ENCODE peak calls at places on chromosome 18, in ten cellular contexts. S is IMR-90, L is foreskin keratinocyte, G is breast epithelium, J is kidney, M is right lobe of liver, V is cardiac muscle cell, R is PC-3, Z is AG04450, E is astrocyte. F is an unnamed sample.

GRCh38 chr18:42242758-42243157 is 287.7 kb downstream of the PIK3C3 start:
- DNase-seq in S (no peak), L (no peak), G (no peak), J (no peak), M (no peak), V (no peak), R (no peak), Z (no peak), E (no peak), F (no peak)

GRCh38 chr18:4007846-4008245 is 447.3 kb downstream of the DLGAP1 start:
- DNase-seq in S (no peak), L (no peak), G (no peak), J (no peak), M (no peak), V (no peak), R (no peak), Z (no peak), E (no peak), F (no peak)

GRCh38 chr18:79486356-79487197 is 90.8 kb downstream of the NFATC1 start:
- DNase-seq in S (no peak), L (no peak), G (no peak), J (peak), M (peak), V (no peak), R (no peak), Z (no peak), E (no peak), F (no peak)

GRCh38 chr18:50297621-50298442 is 10.3 kb upstream of the CXXC1 start:
- DNase-seq in S (peak), L (no peak), G (peak), J (peak), M (peak), V (peak), R (no peak), Z (no peak), E (peak), F (peak)

GRCh38 chr18:62369129-62369644 is 44.1 kb downstream of the TNFRSF11A start:
- DNase-seq in S (no peak), L (no peak), G (no peak), J (no peak), M (no peak), V (no peak), R (no peak), Z (no peak), E (no peak), F (no peak)

GRCh38 chr18:54023471-54023870 is 201.0 kb downstream of the MBD2 start:
- DNase-seq in S (no peak), L (peak), G (no peak), J (no peak), M (no peak), V (peak), R (peak), Z (no peak), E (peak), F (no peak)

GRCh38 chr18:24860978-24861680 is 400.7 kb downstream of the HRH4 start:
- DNase-seq in S (peak), L (no peak), G (no peak), J (no peak), M (no peak), V (no peak), R (no peak), Z (no peak), E (no peak), F (no peak)

GRCh38 chr18:28735731-28736130 is 558.8 kb upstream of the CDH2 start:
- DNase-seq in S (peak), L (peak), G (no peak), J (no peak), M (no peak), V (peak), R (peak), Z (no peak), E (peak), F (no peak)

GRCh38 chr18:27717816-27718215 is 459.1 kb downstream of the CDH2 start:
- DNase-seq in S (no peak), L (no peak), G (no peak), J (no peak), M (no peak), V (no peak), R (no peak), Z (no peak), E (peak), F (no peak)

GRCh38 chr18:74832999-74833398 is 235.3 kb downstream of the ZNF407 start:
- DNase-seq in S (no peak), L (no peak), G (no peak), J (no peak), M (no peak), V (no peak), R (no peak), Z (no peak), E (no peak), F (no peak)

GRCh38 chr18:58484989-58485962 is 143.6 kb downstream of the ALPK2 start:
- DNase-seq in S (no peak), L (no peak), G (no peak), J (no peak), M (no peak), V (no peak), R (no peak), Z (no peak), E (no peak), F (no peak)

GRCh38 chr18:73888565-73888964 is 259.1 kb downstream of the FBXO15 start:
- DNase-seq in S (no peak), L (no peak), G (no peak), J (no peak), M (no peak), V (no peak), R (no peak), Z (no peak), E (no peak), F (no peak)

GRCh38 chr18:24397131-24397693 is 412 bp downstream of the OSBPL1A start:
- DNase-seq in S (peak), L (peak), G (no peak), J (no peak), M (peak), V (peak), R (peak), Z (peak), E (peak), F (no peak)

GRCh38 chr18:32907215-32907590 is 134.4 kb upstream of the KLHL14 start:
- DNase-seq in S (no peak), L (no peak), G (no peak), J (no peak), M (no peak), V (no peak), R (no peak), Z (no peak), E (no peak), F (no peak)

GRCh38 chr18:48564139-48564538 is 25.3 kb downstream of the CTIF start:
- DNase-seq in S (no peak), L (no peak), G (no peak), J (no peak), M (no peak), V (no peak), R (no peak), Z (no peak), E (no peak), F (no peak)

GRCh38 chr18:36176739-36177138 is 10.6 kb upstream of the MOCOS start:
- DNase-seq in S (peak), L (no peak), G (no peak), J (no peak), M (no peak), V (peak), R (no peak), Z (no peak), E (peak), F (no peak)

GRCh38 chr18:24022141-24022540 is 7.6 kb downstream of the TTC39C start:
- DNase-seq in S (peak), L (no peak), G (no peak), J (no peak), M (no peak), V (peak), R (no peak), Z (no peak), E (peak), F (no peak)

GRCh38 chr18:24055878-24056277 is 41.3 kb downstream of the TTC39C start:
- DNase-seq in S (peak), L (no peak), G (no peak), J (no peak), M (no peak), V (peak), R (no peak), Z (no peak), E (no peak), F (no peak)

GRCh38 chr18:79664525-79665125 is 15.0 kb upstream of the CTDP1 start:
- DNase-seq in S (peak), L (peak), G (no peak), J (no peak), M (no peak), V (peak), R (peak), Z (peak), E (peak), F (no peak)

GRCh38 chr18:48669180-48669675 is 130.4 kb downstream of the CTIF start:
- DNase-seq in S (no peak), L (no peak), G (no peak), J (no peak), M (no peak), V (no peak), R (no peak), Z (no peak), E (no peak), F (no peak)

GRCh38 chr18:43543236-43543635 is 265.9 kb upstream of the SYT4 start:
- DNase-seq in S (no peak), L (no peak), G (no peak), J (no peak), M (no peak), V (no peak), R (no peak), Z (no peak), E (no peak), F (no peak)

GRCh38 chr18:49059028-49059670 is 108.4 kb upstream of the SMAD7 start:
- DNase-seq in S (peak), L (no peak), G (no peak), J (no peak), M (no peak), V (no peak), R (peak), Z (no peak), E (no peak), F (no peak)

GRCh38 chr18:22032392-22032961 is 136.9 kb upstream of the GATA6 start:
- DNase-seq in S (peak), L (peak), G (no peak), J (no peak), M (no peak), V (peak), R (peak), Z (peak), E (peak), F (no peak)
- H3K27ac ChIP-seq in S (no peak), L (peak), G (no peak), J (no peak), M (no peak), V (no peak), R (peak), Z (no peak), E (peak), F (no peak)

GRCh38 chr18:492451-492850 is 8.1 kb downstream of the COLEC12 start:
- DNase-seq in S (no peak), L (no peak), G (no peak), J (no peak), M (no peak), V (peak), R (no peak), Z (no peak), E (no peak), F (no peak)

GRCh38 chr18:490624-491023 is 9.9 kb downstream of the COLEC12 start:
- DNase-seq in S (no peak), L (no peak), G (no peak), J (no peak), M (no peak), V (peak), R (no peak), Z (no peak), E (no peak), F (no peak)

GRCh38 chr18:489244-490023 is 11.1 kb downstream of the COLEC12 start:
- DNase-seq in S (peak), L (no peak), G (no peak), J (no peak), M (no peak), V (peak), R (peak), Z (no peak), E (peak), F (no peak)

GRCh38 chr18:487371-487770 is 13.1 kb downstream of the COLEC12 start:
- DNase-seq in S (peak), L (no peak), G (no peak), J (no peak), M (no peak), V (peak), R (peak), Z (no peak), E (peak), F (no peak)

DNA sequence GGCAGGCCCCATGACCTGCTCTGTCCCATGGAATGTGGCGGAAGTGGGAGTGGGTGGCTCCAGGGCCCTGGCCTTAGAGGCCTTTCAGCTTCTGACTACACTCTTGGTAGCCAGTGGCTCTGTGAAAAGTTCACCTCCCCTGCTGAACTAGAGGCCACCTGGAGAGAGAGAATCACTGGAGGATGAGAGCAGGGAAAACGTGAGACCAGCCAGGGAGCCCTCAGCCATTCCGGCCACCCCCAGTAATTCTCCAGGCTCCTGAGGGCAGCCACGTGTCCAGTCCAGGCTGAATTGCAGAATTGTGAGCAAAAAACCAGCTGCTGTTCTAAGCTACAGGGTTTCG is 10.5 kb downstream of the COLEC12 start:
- DNase-seq in S (no peak), L (no peak), G (no peak), J (no peak), M (no peak), V (peak), R (no peak), Z (no peak), E (no peak), F (no peak)
- H3K27ac ChIP-seq in S (no peak), L (no peak), G (no peak), J (no peak), M (no peak), V (peak), R (no peak), Z (no peak), E (peak), F (no peak)

DNA sequence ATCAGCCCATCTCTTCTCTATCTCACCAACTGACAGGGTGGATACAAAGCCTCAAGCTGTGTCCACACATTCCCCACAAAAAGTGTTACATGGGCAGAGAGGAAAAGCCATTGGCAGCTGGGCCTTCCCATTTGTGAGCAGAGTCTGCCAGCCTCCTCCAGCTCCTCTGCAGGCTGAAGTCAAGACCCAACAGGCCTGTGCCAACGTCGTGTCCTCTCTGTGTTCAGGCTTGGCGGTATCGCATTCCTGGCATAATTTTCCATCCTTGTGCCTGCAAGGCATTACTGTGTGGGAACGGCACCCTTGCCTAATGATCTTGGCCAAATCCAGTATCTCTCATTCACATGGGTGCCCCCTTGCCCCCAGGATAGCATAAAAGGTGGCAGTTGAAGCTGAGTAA is 41.5 kb upstream of the APCDD1 start:
- DNase-seq in S (no peak), L (peak), G (peak), J (no peak), M (no peak), V (no peak), R (no peak), Z (no peak), E (no peak), F (no peak)
- H3K27ac ChIP-seq in S (no peak), L (peak), G (peak), J (no peak), M (no peak), V (no peak), R (no peak), Z (no peak), E (no peak), F (no peak)

GRCh38 chr18:46939337-46939963 is 22.0 kb downstream of the KATNAL2 start:
- DNase-seq in S (peak), L (peak), G (no peak), J (no peak), M (no peak), V (peak), R (no peak), Z (no peak), E (peak), F (no peak)
- H3K27ac ChIP-seq in S (no peak), L (no peak), G (no peak), J (no peak), M (no peak), V (no peak), R (no peak), Z (no peak), E (no peak), F (no peak)

GRCh38 chr18:46556590-46557206 is 100.3 kb downstream of the LOXHD1 start:
- DNase-seq in S (no peak), L (no peak), G (no peak), J (no peak), M (no peak), V (no peak), R (no peak), Z (no peak), E (no peak), F (no peak)

GRCh38 chr18:46555213-46555612 is 101.8 kb downstream of the LOXHD1 start:
- DNase-seq in S (no peak), L (no peak), G (no peak), J (no peak), M (no peak), V (no peak), R (no peak), Z (no peak), E (no peak), F (no peak)

GRCh38 chr18:46554406-46554805 is 102.6 kb downstream of the LOXHD1 start:
- DNase-seq in S (no peak), L (no peak), G (no peak), J (no peak), M (no peak), V (no peak), R (no peak), Z (no peak), E (no peak), F (no peak)

GRCh38 chr18:46559296-46559695 is 97.7 kb downstream of the LOXHD1 start:
- DNase-seq in S (no peak), L (no peak), G (no peak), J (no peak), M (no peak), V (no peak), R (no peak), Z (no peak), E (no peak), F (no peak)

GRCh38 chr18:46555724-46556123 is 101.3 kb downstream of the LOXHD1 start:
- DNase-seq in S (peak), L (no peak), G (no peak), J (no peak), M (no peak), V (peak), R (peak), Z (no peak), E (no peak), F (no peak)
- H3K27ac ChIP-seq in S (no peak), L (no peak), G (no peak), J (no peak), M (no peak), V (no peak), R (no peak), Z (no peak), E (no peak), F (no peak)

GRCh38 chr18:13137939-13138821 is 80.4 kb upstream of the LDLRAD4 start:
- DNase-seq in S (peak), L (no peak), G (no peak), J (no peak), M (peak), V (peak), R (peak), Z (no peak), E (no peak), F (peak)

GRCh38 chr18:13136056-13136688 is 82.4 kb upstream of the LDLRAD4 start:
- DNase-seq in S (no peak), L (no peak), G (no peak), J (peak), M (no peak), V (no peak), R (no peak), Z (no peak), E (peak), F (peak)

GRCh38 chr18:13136689-13137040 is 81.9 kb upstream of the LDLRAD4 start:
- DNase-seq in S (no peak), L (no peak), G (no peak), J (peak), M (no peak), V (peak), R (no peak), Z (no peak), E (no peak), F (no peak)

GRCh38 chr18:13138822-13139139 is 79.8 kb upstream of the LDLRAD4 start:
- DNase-seq in S (no peak), L (no peak), G (no peak), J (no peak), M (no peak), V (no peak), R (no peak), Z (no peak), E (no peak), F (no peak)

DNA sequence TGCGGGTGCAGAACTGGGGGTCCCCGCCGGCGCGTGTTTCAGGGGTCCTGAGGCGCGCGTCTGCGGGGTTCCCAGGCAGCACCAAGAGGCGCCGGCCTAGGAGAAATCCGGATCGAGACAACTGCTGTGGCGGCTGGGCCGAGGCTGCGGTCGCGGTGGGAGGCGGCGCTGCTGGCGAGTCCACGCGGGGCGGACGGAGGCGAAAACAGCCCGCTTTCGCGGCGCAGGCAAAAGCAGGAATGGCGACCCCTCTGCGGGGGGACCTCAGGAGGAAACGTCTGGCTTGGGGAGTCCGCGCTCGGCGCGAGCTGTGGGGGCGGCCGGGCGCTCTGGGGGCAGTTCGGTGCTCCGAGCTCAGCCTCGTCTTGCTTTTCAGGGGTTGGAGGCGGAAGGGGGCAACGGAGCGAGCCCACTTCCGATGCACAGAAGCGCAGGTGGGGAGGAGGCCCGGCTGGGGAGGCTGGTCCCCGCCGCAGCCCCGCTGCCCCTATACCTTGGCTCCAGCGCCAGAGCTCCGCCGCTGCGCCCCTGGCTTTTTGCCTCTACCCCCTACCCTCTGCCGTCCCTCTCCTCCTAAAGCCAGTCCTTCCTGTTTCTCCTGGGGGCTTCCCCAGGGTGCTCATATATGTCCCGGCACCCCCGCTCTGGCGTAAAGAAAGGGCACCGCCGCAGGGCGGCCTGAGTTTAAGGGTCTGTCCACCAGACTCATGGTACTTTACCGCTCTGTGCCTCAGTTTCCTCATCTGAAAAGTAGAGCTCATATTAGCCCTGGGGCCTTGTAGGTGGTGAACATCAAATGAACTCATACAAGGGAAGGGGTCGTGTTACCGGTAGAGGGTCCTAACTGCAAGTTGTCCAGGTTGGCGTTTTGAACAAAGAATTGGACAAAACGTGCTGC is 81.3 kb upstream of the LDLRAD4 start:
- DNase-seq in S (no peak), L (no peak), G (no peak), J (peak), M (peak), V (peak), R (no peak), Z (no peak), E (peak), F (peak)
- H3K27ac ChIP-seq in S (no peak), L (no peak), G (peak), J (peak), M (peak), V (no peak), R (no peak), Z (no peak), E (no peak), F (peak)